ENCODE peak calls at places on chromosomes 1 and 21, in four cellular contexts. X is A549, Z is HepG2, L is GM12878. V is an unnamed sample.

GRCh38 chr1:162712317-162713029 is 78.0 kb upstream of the HSD17B7 start:
- DNase-seq in Z (no peak), X (no peak), L (no peak), V (no peak)

GRCh38 chr21:34771512-34772028 is 102.8 kb downstream of the CLIC6 start:
- DNase-seq in X (peak; percentile 57), L (no peak), Z (peak; percentile 89), V (no peak)

GRCh38 chr1:26786437-26787380 is 1.0 kb upstream of the PIGV start:
- DNase-seq in L (no peak), Z (peak; percentile 71), X (no peak), V (peak; percentile 74)

GRCh38 chr1:65812065-65812464 is 19.4 kb downstream of the PDE4B start:
- DNase-seq in L (peak; percentile 96), Z (no peak), X (no peak), V (no peak)

GRCh38 chr1:228921473-228921872 is 186.2 kb downstream of the RHOU start:
- DNase-seq in X (no peak), L (no peak), Z (no peak), V (no peak)

GRCh38 chr1:5423109-5423508 is 569.1 kb downstream of the NPHP4 start:
- DNase-seq in L (no peak), X (no peak), Z (no peak), V (no peak)

GRCh38 chr21:46150073-46150472 is 5.3 kb downstream of the FTCD start:
- DNase-seq in L (no peak), Z (no peak), X (no peak), V (no peak)

GRCh38 chr1:89962742-89963075 is 32.2 kb upstream of the ZNF326 start:
- DNase-seq in Z (no peak), X (no peak), L (no peak), V (no peak)

GRCh38 chr1:158117854-158118691 is 62.6 kb upstream of the CD1D start:
- DNase-seq in X (peak; percentile 57), L (no peak), Z (peak; percentile 28), V (peak; percentile 63)

GRCh38 chr1:26047278-26047874 is 1.5 kb upstream of the SLC30A2 start:
- DNase-seq in L (no peak), X (no peak), Z (no peak), V (no peak)

GRCh38 chr21:42038826-42039425 is 28.8 kb upstream of the ZBTB21 start:
- DNase-seq in X (no peak), Z (no peak), L (no peak), V (no peak)

GRCh38 chr1:178241837-178242236 is 147.9 kb downstream of the RASAL2 start:
- DNase-seq in Z (no peak), X (no peak), L (no peak), V (no peak)

GRCh38 chr1:14875781-14876564 is 277.5 kb downstream of the KAZN start:
- DNase-seq in Z (no peak), L (no peak), X (no peak), V (no peak)

GRCh38 chr1:36641776-36642175 is 159.1 kb upstream of the CSF3R start:
- DNase-seq in Z (no peak), X (no peak), L (no peak), V (no peak)

GRCh38 chr1:207335695-207336363 is 14.4 kb downstream of the CD55 start:
- DNase-seq in L (peak; percentile 91), Z (no peak), X (no peak), V (no peak)

GRCh38 chr21:40950970-40951369 is 104.0 kb upstream of the DSCAM start:
- DNase-seq in L (no peak), Z (no peak), X (no peak), V (no peak)

GRCh38 chr1:230401763-230402294 is 24.3 kb downstream of the PGBD5 start:
- DNase-seq in L (no peak), Z (no peak), X (no peak), V (no peak)

GRCh38 chr1:33186936-33187335 is 5.1 kb upstream of the TRIM62 start:
- DNase-seq in Z (no peak), X (no peak), L (no peak), V (no peak)

GRCh38 chr21:38386967-38387366 is 111.3 kb downstream of the ERG start:
- DNase-seq in Z (no peak), L (no peak), X (no peak), V (no peak)

GRCh38 chr1:209879539-209879938 is 51.8 kb downstream of the UTP25 start:
- DNase-seq in Z (peak; percentile 2), L (no peak), X (peak; percentile 17), V (no peak)

GRCh38 chr1:106798991-106799390 is 257.5 kb upstream of the PRMT6 start:
- DNase-seq in L (no peak), X (no peak), Z (no peak), V (no peak)

GRCh38 chr1:5720484-5720883 is 271.7 kb downstream of the NPHP4 start:
- DNase-seq in Z (no peak), X (no peak), L (no peak), V (no peak)

GRCh38 chr1:165284471-165284870 is 72.0 kb downstream of the LMX1A start:
- DNase-seq in Z (no peak), X (no peak), L (no peak), V (no peak)

GRCh38 chr1:4317207-4317606 is 337.2 kb upstream of the AJAP1 start:
- DNase-seq in X (no peak), Z (no peak), L (no peak), V (no peak)

GRCh38 chr1:97827887-97828286 is 92.9 kb downstream of the DPYD start:
- DNase-seq in X (no peak), L (no peak), Z (no peak), V (no peak)

GRCh38 chr1:114154146-114154962 is 685 bp upstream of the SYT6 start:
- DNase-seq in L (no peak), Z (no peak), X (no peak), V (peak; percentile 27)

GRCh38 chr1:100810360-100810759 is 84.3 kb downstream of the EXTL2 start:
- DNase-seq in L (no peak), X (no peak), Z (no peak), V (no peak)

GRCh38 chr21:32917392-32918135 is 108.2 kb upstream of the OLIG2 start:
- DNase-seq in X (no peak), L (no peak), Z (no peak), V (no peak)

GRCh38 chr21:34836103-34836932 is 167.5 kb downstream of the CLIC6 start:
- DNase-seq in L (no peak), X (peak; percentile 94), Z (peak; percentile 92), V (no peak)

GRCh38 chr1:116777831-116778830 is 23.9 kb downstream of the CD2 start:
- DNase-seq in Z (peak; percentile 43), X (no peak), L (no peak), V (no peak)
- TF ChIP-seq CHD4 in Z (no peak), X (no peak), L (no peak), V (no peak)

GRCh38 chr1:222464841-222465210 is 83.1 kb downstream of the HHIPL2 start:
- DNase-seq in X (peak; percentile 80), L (peak; percentile 61), Z (peak; percentile 63), V (peak; percentile 71)
- TF ChIP-seq CHD4 in X (no peak), L (no peak), Z (peak; percentile 92), V (no peak)

GRCh38 chr1:182634306-182635072 is 30.3 kb upstream of the RGS16 start:
- DNase-seq in L (no peak), Z (no peak), X (no peak), V (no peak)
- TF ChIP-seq CHD4 in L (no peak), Z (no peak), X (no peak), V (no peak)

GRCh38 chr1:9687876-9688582 is 36.5 kb downstream of the PIK3CD start:
- DNase-seq in Z (no peak), X (no peak), L (no peak), V (peak; percentile 40)
- TF ChIP-seq CHD4 in Z (no peak), X (no peak), L (no peak), V (no peak)

DNA sequence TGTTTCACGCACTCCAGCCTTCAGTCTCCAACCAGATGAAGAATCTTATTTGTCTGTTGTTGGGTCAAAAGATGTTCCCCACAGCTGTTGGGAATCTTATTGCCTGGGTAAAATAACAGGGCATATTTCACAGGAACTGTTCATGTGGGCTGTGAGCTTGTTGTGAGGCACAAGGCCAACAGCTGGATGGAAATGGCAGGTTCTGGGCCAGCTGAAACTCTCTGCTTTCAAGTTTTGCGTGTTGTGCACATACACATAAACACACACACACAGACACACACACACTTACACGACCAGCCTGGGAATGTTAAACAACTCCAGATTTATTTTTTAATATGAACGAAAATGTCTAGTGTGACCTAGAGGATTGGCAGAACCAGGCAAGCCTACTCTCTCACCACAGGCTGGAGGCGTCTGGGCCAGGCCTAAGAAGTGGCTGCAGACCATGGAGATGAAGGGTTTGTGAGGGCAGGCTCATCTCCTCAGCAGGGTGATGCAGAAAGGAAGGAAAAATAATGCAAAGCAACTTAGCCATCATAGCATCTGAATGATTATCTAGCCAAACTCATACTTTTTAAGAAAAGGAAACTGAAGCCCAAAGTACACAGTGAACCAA is 357.0 kb downstream of the TTLL7 start:
- DNase-seq in L (no peak), X (no peak), Z (no peak), V (no peak)
- TF ChIP-seq CHD4 in L (no peak), X (no peak), Z (no peak), V (no peak)

GRCh38 chr21:17468698-17469097 is 44.1 kb upstream of the CXADR start:
- DNase-seq in Z (no peak), X (no peak), L (no peak), V (no peak)

GRCh38 chr21:17467829-17468228 is 45.0 kb upstream of the CXADR start:
- DNase-seq in X (no peak), L (no peak), Z (peak; percentile 66), V (no peak)

GRCh38 chr21:17463441-17463840 is 49.4 kb upstream of the CXADR start:
- DNase-seq in Z (peak; percentile 40), L (no peak), X (peak; percentile 30), V (no peak)

GRCh38 chr21:17467392-17467791 is 45.5 kb upstream of the CXADR start:
- DNase-seq in X (peak; percentile 19), Z (peak; percentile 27), L (no peak), V (no peak)

GRCh38 chr21:17466166-17466565 is 46.7 kb upstream of the CXADR start:
- DNase-seq in Z (peak; percentile 51), X (peak; percentile 28), L (no peak), V (no peak)
- TF ChIP-seq CHD4 in Z (no peak), X (no peak), L (no peak), V (no peak)

V was measured in K562.